ENCODE peak calls at places on chromosomes 2 and 18, in four cellular contexts. Y is IMR-90, E is gastrocnemius medialis, W is K562. A is an unnamed sample.

GRCh38 chr2:215554689-215555088 is 118.8 kb upstream of the FN1 start:
- ATAC-seq in Y (peak; percentile 66), E (no peak), W (no peak), A (no peak)

GRCh38 chr2:151891566-151892194 is 63.5 kb upstream of the ARL5A start:
- ATAC-seq in Y (no peak), E (peak; percentile 76), W (peak; percentile 54), A (no peak)

GRCh38 chr18:74234326-74235171 is 57.2 kb downstream of the CYB5A start:
- ATAC-seq in Y (peak; percentile 90), E (peak; percentile 60), W (no peak), A (peak; percentile 83)

GRCh38 chr2:96239745-96240264 is 26.0 kb downstream of the TMEM127 start:
- ATAC-seq in Y (no peak), E (peak; percentile 4), W (peak; percentile 30), A (no peak)

GRCh38 chr2:187171318-187171717 is 276.7 kb downstream of the CALCRL start:
- ATAC-seq in Y (no peak), E (no peak), W (no peak), A (no peak)

GRCh38 chr2:188623995-188624643 is 332.4 kb downstream of the GULP1 start:
- ATAC-seq in Y (peak; percentile 88), E (no peak), W (no peak), A (no peak)

GRCh38 chr2:241886840-241887447 is 17.4 kb downstream of the RTP5 start:
- ATAC-seq in Y (no peak), E (no peak), W (no peak), A (no peak)

GRCh38 chr18:50190236-50190635 is 4.7 kb downstream of the MYO5B start:
- ATAC-seq in Y (no peak), E (no peak), W (no peak), A (no peak)

GRCh38 chr2:12796617-12797016 is 79.9 kb downstream of the TRIB2 start:
- ATAC-seq in Y (no peak), E (peak; percentile 47), W (no peak), A (peak; percentile 55)

GRCh38 chr2:202782930-202783558 is 88.5 kb downstream of the ICA1L start:
- ATAC-seq in Y (no peak), E (no peak), W (no peak), A (peak; percentile 51)

GRCh38 chr2:217622205-217622621 is 380.6 kb downstream of the TNS1 start:
- ATAC-seq in Y (peak; percentile 90), E (peak; percentile 51), W (no peak), A (peak; percentile 56)

GRCh38 chr2:238220892-238221521 is 17.5 kb upstream of the ILKAP start:
- ATAC-seq in Y (no peak), E (no peak), W (no peak), A (peak; percentile 61)

GRCh38 chr2:133953524-133953923 is 300.3 kb upstream of the MGAT5 start:
- ATAC-seq in Y (no peak), E (no peak), W (no peak), A (no peak)

GRCh38 chr2:61176755-61177726 is 15.1 kb downstream of the C2orf74 start:
- ATAC-seq in Y (peak; percentile 85), E (peak; percentile 75), W (peak; percentile 90), A (peak; percentile 94)
- TF ChIP-seq POLR2A in Y (peak; percentile 89), E (peak; percentile 88), W (peak; percentile 95), A (peak; percentile 94)

DNA sequence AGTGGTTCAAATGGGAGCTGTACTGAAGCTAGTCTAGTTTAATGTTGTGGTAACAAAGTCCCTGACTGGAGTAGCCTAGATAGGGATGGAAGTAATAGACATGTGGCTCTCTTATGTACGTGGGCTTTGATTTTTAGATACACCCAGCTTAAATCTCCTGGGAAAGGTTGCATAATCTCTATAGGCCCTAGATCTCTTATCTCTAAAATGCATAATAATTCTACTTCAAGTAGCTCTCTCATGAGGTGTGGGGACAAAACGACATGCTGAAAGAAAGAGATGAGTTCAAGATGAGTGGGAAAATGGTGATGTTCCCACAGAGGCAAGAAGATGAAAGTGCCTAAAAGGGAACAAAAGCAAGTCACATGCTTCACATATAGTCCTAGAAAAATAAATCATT is 148.5 kb upstream of the ITGA4 start:
- ATAC-seq in Y (no peak), E (no peak), W (no peak), A (no peak)
- H3K27ac ChIP-seq in Y (no peak overlapping the region), E (no peak overlapping the region), W (no peak overlapping the region), A (no peak overlapping the region)

GRCh38 chr2:28594029-28594368 is 98.1 kb downstream of the PLB1 start:
- ATAC-seq in Y (no peak), E (no peak), W (peak; percentile 35), A (no peak)

GRCh38 chr2:28591711-28592365 is 96.0 kb downstream of the PLB1 start:
- ATAC-seq in Y (no peak), E (no peak), W (no peak), A (no peak)

GRCh38 chr2:28594369-28595108 is 98.7 kb downstream of the PLB1 start:
- ATAC-seq in Y (peak; percentile 83), E (peak; percentile 93), W (peak; percentile 94), A (peak; percentile 90)

GRCh38 chr2:28592481-28592880 is 96.6 kb downstream of the PLB1 start:
- ATAC-seq in Y (no peak), E (no peak), W (no peak), A (no peak)

DNA sequence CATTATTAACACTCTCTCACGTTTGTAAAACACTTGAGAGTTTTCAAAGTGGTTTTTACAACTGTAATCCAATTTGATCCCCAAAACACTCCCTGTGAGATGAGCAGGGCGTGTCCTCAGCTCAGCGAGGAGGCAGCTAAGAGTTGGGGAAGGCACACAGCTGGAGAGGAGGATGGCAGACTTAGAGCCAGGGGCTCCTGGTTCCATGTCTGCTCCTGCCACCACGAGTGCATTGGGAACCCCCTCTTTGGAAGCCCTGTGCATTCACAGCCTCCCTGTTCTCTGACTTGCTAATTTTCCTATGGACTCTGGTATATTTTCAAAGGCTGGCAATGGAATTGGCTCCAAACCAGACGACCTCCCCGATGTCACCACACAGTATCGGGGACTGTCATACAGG is 97.5 kb downstream of the PLB1 start:
- ATAC-seq in Y (no peak), E (no peak), W (no peak), A (no peak)
- TF ChIP-seq POLR2A in Y (no peak), E (no peak), W (no peak), A (no peak)

GRCh38 chr2:223050900-223051299 is 1.1 kb upstream of the KCNE4 start:
- ATAC-seq in Y (no peak), E (no peak), W (no peak), A (no peak)

GRCh38 chr2:223049356-223049755 is 2.6 kb upstream of the KCNE4 start:
- ATAC-seq in Y (no peak), E (no peak), W (no peak), A (no peak)

GRCh38 chr2:223048519-223048918 is 3.5 kb upstream of the KCNE4 start:
- ATAC-seq in Y (no peak), E (no peak), W (no peak), A (no peak)

GRCh38 chr2:223051580-223052375 is at the start of gene KCNE4:
- ATAC-seq in Y (peak; percentile 25), E (peak; percentile 34), W (no peak), A (no peak)

DNA sequence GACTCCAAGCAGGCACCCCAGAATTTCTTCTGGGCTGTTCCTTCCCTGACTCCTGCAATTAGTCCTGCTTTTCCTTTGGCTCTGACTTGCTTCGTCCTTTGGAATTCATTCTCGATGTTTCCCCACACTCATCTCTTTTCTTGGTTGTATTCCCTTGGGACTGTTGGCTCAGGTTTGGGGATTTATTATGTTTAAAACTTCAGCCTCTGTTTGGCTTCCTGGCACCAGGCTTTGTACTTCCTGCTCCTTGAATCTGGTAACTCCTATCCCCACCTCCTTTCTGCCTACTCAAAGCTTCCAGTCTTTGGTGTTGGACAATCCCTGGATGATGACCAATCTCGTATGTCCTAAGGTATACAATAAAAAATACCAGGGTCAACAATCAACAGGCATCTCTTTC is 1.8 kb upstream of the KCNE4 start:
- ATAC-seq in Y (no peak), E (no peak), W (no peak), A (no peak)
- H3K27ac ChIP-seq in Y (no peak overlapping the region), E (peak overlapping the region; percentile 81), W (no peak overlapping the region), A (peak overlapping the region; percentile 90)

DNA sequence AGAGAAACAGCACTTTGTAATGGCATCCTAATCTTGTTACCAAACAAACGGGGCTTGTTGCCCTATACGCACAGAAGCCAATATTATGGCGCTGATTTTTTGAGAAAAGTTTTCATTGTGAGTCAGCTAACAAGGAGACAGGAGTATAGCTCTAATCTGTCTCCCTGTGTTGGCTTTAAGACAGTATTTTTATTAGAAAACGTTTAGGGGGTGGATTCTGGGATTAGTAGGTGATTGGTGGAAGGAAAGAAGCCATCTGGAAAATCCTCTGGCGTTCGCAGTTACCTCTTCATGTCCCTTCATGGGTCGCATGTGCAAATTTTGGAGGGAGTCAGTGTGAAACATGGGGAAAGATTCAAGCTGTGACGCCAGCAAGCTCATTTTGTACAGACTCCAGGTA is 698 bp upstream of the TMEM237 start:
- ATAC-seq in Y (no peak), E (no peak), W (no peak), A (peak; percentile 52)
- TF ChIP-seq POLR2A in Y (no peak), E (no peak), W (no peak), A (peak; percentile 27)

DNA sequence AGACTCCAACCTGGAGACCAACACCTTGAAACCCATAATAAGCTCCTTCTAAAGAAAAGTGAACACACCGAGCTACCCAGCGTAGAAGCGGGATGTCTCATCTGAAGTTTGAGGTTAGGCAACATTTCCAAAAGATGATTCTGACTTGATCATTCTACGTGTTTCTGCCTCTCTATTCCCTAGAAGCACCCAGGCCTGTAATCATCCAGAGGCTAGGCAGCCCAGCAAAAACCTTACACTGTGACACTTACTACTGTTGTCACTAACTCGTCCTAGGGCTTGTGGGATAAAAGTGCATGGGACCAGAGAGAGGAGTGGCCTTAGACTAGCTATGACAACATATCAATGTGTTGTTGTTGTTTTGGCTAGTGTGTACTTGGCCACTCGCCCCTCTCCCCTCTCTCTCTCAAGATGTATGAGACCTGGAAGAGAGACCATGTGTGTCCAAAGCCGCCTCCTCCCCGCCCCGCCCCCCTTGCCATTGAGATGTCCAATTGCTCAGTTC is 1.4 kb downstream of the ZBTB14 start:
- ATAC-seq in Y (no peak), E (no peak), W (peak; percentile 3), A (no peak)
- H3K27ac ChIP-seq in Y (peak overlapping the region; percentile 86), E (peak overlapping the region; percentile 93), W (peak overlapping the region; percentile 68), A (peak overlapping the region; percentile 99)

DNA sequence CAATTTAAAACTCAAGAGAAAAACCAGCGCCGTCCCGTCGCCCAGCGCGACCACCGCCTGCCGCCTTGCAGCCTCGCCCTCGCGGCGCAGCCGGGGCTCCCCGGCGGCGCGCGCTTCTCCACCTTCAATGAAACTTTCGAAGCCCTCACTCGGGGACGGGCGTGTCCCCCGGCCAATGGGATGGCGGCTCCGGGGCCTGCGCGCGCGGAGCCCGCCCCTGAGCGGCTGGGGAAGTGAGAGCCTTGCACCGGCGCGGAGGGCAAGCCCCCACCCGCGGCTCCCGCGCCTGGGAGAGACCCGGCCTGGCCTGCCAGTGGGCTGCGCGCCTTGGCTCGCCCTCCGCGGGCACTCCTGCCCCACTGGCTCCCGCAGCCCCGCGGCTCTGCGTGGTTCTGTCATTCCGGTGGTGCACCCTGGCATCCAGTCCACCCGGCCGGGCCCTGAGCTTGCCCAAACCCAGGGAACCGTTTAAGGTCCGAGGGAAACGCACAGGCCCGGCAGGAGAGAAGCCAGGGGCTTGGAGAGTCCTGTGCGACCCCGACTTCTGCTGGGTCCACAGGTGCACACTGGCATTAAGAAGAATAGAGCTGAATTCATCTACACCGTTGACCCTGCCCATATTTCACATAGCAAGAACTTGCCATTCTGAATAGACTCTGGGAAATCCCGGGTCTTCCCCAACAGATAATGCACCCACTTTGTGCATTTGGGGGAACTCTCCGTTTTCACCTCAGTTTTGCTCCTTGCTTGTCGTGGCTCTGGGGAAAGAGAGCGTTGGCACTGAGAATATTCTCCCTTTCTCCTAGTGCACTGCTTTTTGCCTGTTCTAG is at the start of gene PIEZO2:
- ATAC-seq in Y (peak; percentile 98), E (peak; percentile 80), W (peak; percentile 38), A (peak; percentile 73)
- TF ChIP-seq POLR2A in Y (no peak), E (no peak), W (no peak), A (no peak)

A was measured in gastroesophageal sphincter.